ENCODE peak calls at places on chromosomes 11 and 22, in six cellular contexts. E, K, A, S, X and W are unnamed samples.

GRCh38 chr22:17781319-17782031 is 7.2 kb upstream of the BID start:
- DNase-seq in E (no peak), K (peak), A (peak), S (peak), X (no peak), W (peak)

GRCh38 chr22:36659762-36660509 is 43.6 kb downstream of the CACNG2 start:
- DNase-seq in E (peak), K (peak), A (peak), S (peak), X (no peak), W (peak)

GRCh38 chr11:117418685-117419084 is 91.0 kb downstream of the CEP164 start:
- DNase-seq in E (no peak), K (no peak), A (no peak), S (no peak), X (no peak), W (no peak)

GRCh38 chr22:33922268-33922667 is 2.0 kb upstream of the LARGE1 start:
- DNase-seq in E (no peak), K (peak), A (peak), S (no peak), X (no peak), W (peak)

GRCh38 chr22:42188808-42189447 is 58.3 kb upstream of the CYP2D6 start:
- DNase-seq in E (peak), K (peak), A (peak), S (peak), X (no peak), W (peak)

GRCh38 chr11:58629857-58630256 is 7.4 kb downstream of the CNTF start:
- DNase-seq in E (peak), K (peak), A (peak), S (no peak), X (no peak), W (peak)

GRCh38 chr11:79263001-79263400 is 177.8 kb downstream of the TENM4 start:
- DNase-seq in E (no peak), K (peak), A (no peak), S (no peak), X (no peak), W (no peak)

GRCh38 chr11:62050716-62051115 is 73.1 kb upstream of the INCENP start:
- DNase-seq in E (no peak), K (no peak), A (no peak), S (no peak), X (no peak), W (no peak)

GRCh38 chr11:116976941-116977570 is 121.2 kb downstream of the SIK3 start:
- DNase-seq in E (no peak), K (no peak), A (peak), S (no peak), X (no peak), W (no peak)

GRCh38 chr22:20020533-20021195 is at the start of gene TANGO2:
- DNase-seq in E (peak), K (peak), A (peak), S (peak), X (peak), W (peak)

GRCh38 chr11:1109918-1110705 is 35.4 kb downstream of the MUC2 start:
- DNase-seq in E (no peak), K (no peak), A (no peak), S (no peak), X (no peak), W (no peak)

GRCh38 chr11:69243496-69244200 is 50.3 kb upstream of the MYEOV start:
- DNase-seq in E (no peak), K (no peak), A (no peak), S (no peak), X (no peak), W (no peak)

GRCh38 chr22:35480143-35480542 is 60.5 kb upstream of the RASD2 start:
- DNase-seq in E (no peak), K (peak), A (peak), S (no peak), X (no peak), W (no peak)

GRCh38 chr11:87972133-87972532 is 203.1 kb downstream of the RAB38 start:
- DNase-seq in E (no peak), K (no peak), A (no peak), S (no peak), X (no peak), W (no peak)

GRCh38 chr22:41247703-41248102 is 7.0 kb upstream of the CHADL start:
- DNase-seq in E (no peak), K (no peak), A (no peak), S (no peak), X (no peak), W (no peak)

GRCh38 chr11:110713469-110713776 is 1.2 kb upstream of the ARHGAP20 start:
- DNase-seq in E (no peak), K (no peak), A (no peak), S (no peak), X (no peak), W (no peak)

GRCh38 chr11:69812256-69812655 is 7.0 kb downstream of the FGF3 start:
- DNase-seq in E (no peak), K (no peak), A (no peak), S (no peak), X (no peak), W (no peak)

GRCh38 chr22:26446808-26447515 is 17.9 kb downstream of the ASPHD2 start:
- DNase-seq in E (no peak), K (no peak), A (no peak), S (no peak), X (no peak), W (no peak)

GRCh38 chr11:108906329-108906728 is 241.5 kb downstream of the DDX10 start:
- DNase-seq in E (no peak), K (peak), A (peak), S (peak), X (no peak), W (peak)

GRCh38 chr11:103904324-103904667 is 132.1 kb upstream of the DDI1 start:
- DNase-seq in E (no peak), K (no peak), A (no peak), S (no peak), X (no peak), W (no peak)

GRCh38 chr11:103906291-103906850 is 130.1 kb upstream of the DDI1 start:
- DNase-seq in E (no peak), K (no peak), A (no peak), S (no peak), X (no peak), W (no peak)

GRCh38 chr11:103901656-103902055 is 134.8 kb upstream of the DDI1 start:
- DNase-seq in E (no peak), K (peak), A (no peak), S (no peak), X (no peak), W (no peak)

GRCh38 chr11:103903005-103903404 is 133.4 kb upstream of the DDI1 start:
- DNase-seq in E (no peak), K (no peak), A (no peak), S (no peak), X (no peak), W (no peak)

DNA sequence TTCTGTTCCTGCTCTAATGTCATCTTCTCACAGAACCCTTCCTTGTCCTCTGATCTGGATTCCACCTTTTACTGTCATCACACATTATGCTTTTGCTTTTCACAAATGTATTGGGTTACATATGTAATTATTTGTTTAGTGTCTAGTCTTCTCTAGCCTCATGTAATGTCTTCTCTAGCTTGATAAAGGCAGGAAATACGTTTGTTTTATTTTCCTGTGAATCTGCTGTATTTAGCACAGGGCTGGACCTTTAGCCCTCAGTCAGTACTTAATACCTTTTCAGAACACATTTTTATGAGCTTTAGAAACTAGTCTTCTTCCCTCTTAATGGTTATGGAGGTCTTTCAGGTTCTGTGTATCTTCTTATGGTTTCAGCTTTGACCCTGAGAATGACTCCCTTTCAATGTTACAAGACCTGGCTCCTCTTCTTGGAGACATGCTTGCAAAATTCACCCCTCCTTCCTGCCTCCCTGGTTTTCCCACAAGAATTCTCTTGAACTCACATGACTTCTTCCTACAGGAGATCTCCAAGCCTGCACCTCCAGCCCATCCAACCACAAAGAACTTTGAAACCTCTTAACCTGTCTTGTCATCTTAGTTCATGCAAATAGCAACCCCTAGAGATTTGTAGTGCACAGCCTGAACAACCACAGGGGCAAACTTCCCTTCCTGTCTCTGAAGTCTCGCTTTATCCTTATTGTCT is 132.7 kb upstream of the DDI1 start:
- DNase-seq in E (no peak), K (no peak), A (no peak), S (no peak), X (no peak), W (no peak)
- H3K4me2 ChIP-seq in E (no peak), K (no peak), A (no peak), S (no peak), X (no peak), W (no peak)

GRCh38 chr22:43289551-43289963 is 53.6 kb downstream of the SCUBE1 start:
- DNase-seq in E (no peak), K (peak), A (peak), S (no peak), X (no peak), W (no peak)
- H2AFZ ChIP-seq in E (no peak), K (no peak), A (peak), S (no peak), X (peak), W (peak)

GRCh38 chr11:120398184-120398583 is 62.0 kb downstream of the ARHGEF12 start:
- DNase-seq in E (no peak), K (peak), A (peak), S (no peak), X (no peak), W (no peak)
- H3K4me2 ChIP-seq in E (no peak), K (peak), A (peak), S (no peak), X (no peak), W (no peak)

GRCh38 chr11:14228356-14228755 is 130.6 kb downstream of the RRAS2 start:
- DNase-seq in E (no peak), K (no peak), A (no peak), S (no peak), X (no peak), W (no peak)
- H2AFZ ChIP-seq in E (no peak), K (no peak), A (no peak), S (no peak), X (no peak), W (no peak)